ENCODE peak calls at places on chromosomes 5 and 9, in nine cellular contexts. V is body of pancreas, W is prostate gland, Z is uterus, M is psoas muscle, J is H9, G is HCT116, K is Panc1, E is suprapubic skin. S is an unnamed sample.
A peak's percentile ranks its signal among the peaks of the same experiment; 100 is the strongest.

GRCh38 chr9:113579270-113580040 is 115.9 kb downstream of the RGS3 start:
- DNase-seq in V (peak; percentile 73), W (no peak), Z (no peak), M (peak; percentile 71), J (no peak), G (no peak), K (no peak), E (no peak), S (no peak)

GRCh38 chr9:108672475-108673065 is 183.2 kb downstream of the ACTL7B start:
- DNase-seq in V (no peak), W (no peak), Z (no peak), M (no peak), J (no peak), G (no peak), K (no peak), E (no peak), S (peak; percentile 47)

GRCh38 chr5:112863549-112863948 is 2.5 kb downstream of the SRP19 start:
- DNase-seq in V (peak; percentile 71), W (peak; percentile 31), Z (no peak), M (no peak), J (no peak), G (no peak), K (no peak), E (no peak), S (no peak)

GRCh38 chr5:38718874-38719391 is 126.9 kb upstream of the OSMR start:
- DNase-seq in V (no peak), W (no peak), Z (no peak), M (peak; percentile 48), J (no peak), G (no peak), K (no peak), E (no peak), S (no peak)

GRCh38 chr5:107365355-107366109 is 305.2 kb downstream of the EFNA5 start:
- DNase-seq in V (no peak), W (no peak), Z (no peak), M (no peak), J (no peak), G (no peak), K (no peak), E (no peak), S (no peak)

GRCh38 chr9:5714501-5715401 is 85.8 kb downstream of the RIC1 start:
- DNase-seq in V (no peak), W (no peak), Z (no peak), M (no peak), J (no peak), G (peak; percentile 27), K (no peak), E (no peak), S (peak; percentile 8)

GRCh38 chr9:129544766-129545165 is 76.1 kb downstream of the C9orf50 start:
- DNase-seq in V (no peak), W (no peak), Z (no peak), M (no peak), J (no peak), G (no peak), K (no peak), E (no peak), S (no peak)

GRCh38 chr5:56838409-56839039 is 23.2 kb downstream of the MAP3K1 start:
- DNase-seq in V (no peak), W (no peak), Z (no peak), M (no peak), J (no peak), G (no peak), K (no peak), E (no peak), S (peak; percentile 42)

GRCh38 chr9:116550728-116551436 is 136.2 kb upstream of the TRIM32 start:
- DNase-seq in V (no peak), W (no peak), Z (peak; percentile 59), M (no peak), J (no peak), G (no peak), K (no peak), E (no peak), S (peak; percentile 54)

GRCh38 chr9:74887041-74887980 is at the start of gene TRPM6:
- DNase-seq in V (peak; percentile 82), W (peak; percentile 90), Z (peak; percentile 73), M (peak; percentile 87), J (peak; percentile 78), G (peak; percentile 42), K (no peak), E (peak; percentile 91), S (peak; percentile 59)

GRCh38 chr5:109612278-109612905 is 77.3 kb upstream of the MAN2A1 start:
- DNase-seq in V (no peak), W (no peak), Z (no peak), M (no peak), J (no peak), G (no peak), K (no peak), E (no peak), S (no peak)

GRCh38 chr5:36696059-36696673 is 89.8 kb downstream of the SLC1A3 start:
- DNase-seq in V (peak; percentile 72), W (peak; percentile 66), Z (no peak), M (peak; percentile 66), J (peak; percentile 77), G (peak; percentile 69), K (peak; percentile 56), E (no peak), S (peak; percentile 76)

GRCh38 chr9:130243882-130244170 is 21.7 kb upstream of the HMCN2 start:
- DNase-seq in V (no peak), W (no peak), Z (no peak), M (peak; percentile 46), J (no peak), G (no peak), K (no peak), E (no peak), S (no peak)

GRCh38 chr9:137295313-137296213 is 6.5 kb downstream of the NRARP start:
- DNase-seq in V (no peak), W (no peak), Z (no peak), M (no peak), J (peak; percentile 66), G (no peak), K (no peak), E (no peak), S (peak; percentile 80)

GRCh38 chr9:131671150-131671549 is 68.7 kb downstream of the RAPGEF1 start:
- DNase-seq in V (no peak), W (no peak), Z (no peak), M (no peak), J (no peak), G (no peak), K (no peak), E (no peak), S (no peak)

GRCh38 chr5:43855418-43855817 is 252.4 kb downstream of the NNT start:
- DNase-seq in V (no peak), W (no peak), Z (no peak), M (no peak), J (no peak), G (no peak), K (no peak), E (no peak), S (no peak)

GRCh38 chr9:127497656-127498290 is 46.5 kb downstream of the LRSAM1 start:
- DNase-seq in V (no peak), W (no peak), Z (no peak), M (no peak), J (no peak), G (no peak), K (no peak), E (peak; percentile 75), S (no peak)

GRCh38 chr5:168312606-168313297 is 21.3 kb downstream of the WWC1 start:
- DNase-seq in V (no peak), W (no peak), Z (no peak), M (no peak), J (no peak), G (no peak), K (no peak), E (no peak), S (no peak)

GRCh38 chr5:168315416-168315990 is 24.1 kb downstream of the WWC1 start:
- DNase-seq in V (no peak), W (no peak), Z (no peak), M (no peak), J (no peak), G (no peak), K (no peak), E (no peak), S (no peak)

GRCh38 chr5:168313596-168314204 is 22.3 kb downstream of the WWC1 start:
- DNase-seq in V (no peak), W (no peak), Z (no peak), M (no peak), J (no peak), G (no peak), K (no peak), E (no peak), S (no peak)

GRCh38 chr5:168315991-168316578 is 24.6 kb downstream of the WWC1 start:
- DNase-seq in V (peak; percentile 91), W (peak; percentile 84), Z (no peak), M (no peak), J (no peak), G (no peak), K (no peak), E (no peak), S (no peak)

DNA sequence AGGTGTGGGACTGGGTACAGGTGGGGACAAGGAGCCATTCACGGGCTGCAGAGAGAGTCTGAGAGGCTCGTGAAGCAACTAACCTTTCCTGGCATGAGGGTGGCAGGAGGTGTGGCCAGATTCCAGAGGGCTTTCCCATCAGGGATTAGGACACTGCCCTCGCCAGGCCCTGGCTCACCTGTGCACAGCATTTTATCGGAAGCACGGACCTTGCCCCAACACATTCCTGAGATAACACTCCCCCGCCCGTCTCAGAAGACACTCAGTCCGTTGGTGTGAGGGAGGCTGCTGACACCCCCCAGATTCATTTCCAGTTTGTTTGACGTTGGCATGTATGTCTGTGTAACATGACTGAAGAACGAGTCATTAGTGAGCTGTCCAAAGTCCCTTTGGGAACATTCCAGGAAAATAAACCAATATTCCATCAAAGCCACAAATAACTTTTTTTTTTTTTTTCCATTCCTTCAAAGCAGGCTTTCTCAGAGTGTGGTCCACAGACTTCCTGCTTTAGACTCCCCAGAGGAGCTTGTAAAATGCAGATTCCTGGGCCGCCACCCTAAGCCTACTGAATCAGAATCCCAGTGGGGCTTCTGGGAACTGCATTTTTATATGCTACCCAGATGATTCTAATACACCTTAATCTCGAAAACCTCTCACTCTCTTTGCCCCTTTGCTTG is 23.4 kb downstream of the WWC1 start:
- DNase-seq in V (peak; percentile 94), W (peak; percentile 66), Z (no peak), M (no peak), J (peak; percentile 48), G (peak; percentile 86), K (peak; percentile 47), E (no peak), S (peak; percentile 96)
- TF ChIP-seq CTCF in V (peak; percentile 40), W (no peak), Z (no peak), M (no peak), J (no peak), G (no peak), K (no peak), E (no peak), S (no peak)

GRCh38 chr5:122367445-122367844 is 55.4 kb downstream of the SNCAIP start:
- DNase-seq in V (no peak), W (no peak), Z (no peak), M (no peak), J (no peak), G (no peak), K (no peak), E (no peak), S (no peak)
- H3K27ac ChIP-seq in V (no peak overlapping the region), W (no peak overlapping the region), Z (no peak overlapping the region), M (no peak overlapping the region), J (no peak overlapping the region), G (no peak overlapping the region), K (no peak overlapping the region), E (no peak overlapping the region), S (no peak overlapping the region)

GRCh38 chr5:15948225-15948624 is 231.4 kb downstream of the MARCHF11 start:
- DNase-seq in V (no peak), W (no peak), Z (no peak), M (no peak), J (no peak), G (no peak), K (no peak), E (no peak), S (no peak)
- TF ChIP-seq CTCF in V (no peak), W (no peak), Z (no peak), M (no peak), J (no peak), G (no peak), K (no peak), E (no peak), S (no peak)

GRCh38 chr9:556199-556598 is 285.3 kb upstream of the DMRT1 start:
- DNase-seq in V (no peak), W (no peak), Z (no peak), M (no peak), J (no peak), G (no peak), K (no peak), E (no peak), S (no peak)
- H3K27ac ChIP-seq in V (no peak overlapping the region), W (no peak overlapping the region), Z (no peak overlapping the region), M (no peak overlapping the region), J (no peak overlapping the region), G (no peak overlapping the region), K (peak overlapping the region; percentile 74), E (no peak overlapping the region), S (no peak overlapping the region)